ENCODE peak calls at places on chromosomes 3 and 15, in four cellular contexts. One of them, this sample, is unnamed.
A peak's percentile ranks its signal among the peaks of the same experiment; 100 is the strongest.

GRCh38 chr3:194711913-194712312 is 26.2 kb downstream of the FAM43A start:
- DNase-seq in T-cell: no peak
- DNase-seq in anterior cingulate cortex: no peak
- DNase-seq in RWPE1: peak; percentile 63
- DNase-seq in this sample: peak; percentile 94

GRCh38 chr3:39911465-39912309 is 102.3 kb downstream of the MYRIP start:
- DNase-seq in T-cell: no peak
- DNase-seq in anterior cingulate cortex: no peak
- DNase-seq in RWPE1: no peak
- DNase-seq in this sample: peak; percentile 88

GRCh38 chr3:158352551-158352950 is 218.4 kb upstream of the MLF1 start:
- DNase-seq in T-cell: no peak
- DNase-seq in anterior cingulate cortex: no peak
- DNase-seq in RWPE1: no peak
- DNase-seq in this sample: no peak

GRCh38 chr3:189355481-189356201 is 183.9 kb downstream of the TPRG1 start:
- DNase-seq in T-cell: peak; percentile 24
- DNase-seq in anterior cingulate cortex: no peak
- DNase-seq in RWPE1: peak; percentile 85
- DNase-seq in this sample: peak; percentile 63

GRCh38 chr3:64381369-64381768 is 156.1 kb upstream of the PRICKLE2 start:
- DNase-seq in T-cell: no peak
- DNase-seq in anterior cingulate cortex: no peak
- DNase-seq in RWPE1: no peak
- DNase-seq in this sample: no peak

GRCh38 chr15:43249699-43250203 is 17.0 kb downstream of the TGM5 start:
- DNase-seq in T-cell: no peak
- DNase-seq in anterior cingulate cortex: no peak
- DNase-seq in RWPE1: no peak
- DNase-seq in this sample: no peak

GRCh38 chr3:107514453-107514852 is 8.3 kb upstream of the BBX start:
- DNase-seq in T-cell: no peak
- DNase-seq in anterior cingulate cortex: no peak
- DNase-seq in RWPE1: no peak
- DNase-seq in this sample: no peak

GRCh38 chr3:13708301-13708700 is 159.4 kb downstream of the FBLN2 start:
- DNase-seq in T-cell: no peak
- DNase-seq in anterior cingulate cortex: no peak
- DNase-seq in RWPE1: no peak
- DNase-seq in this sample: no peak

GRCh38 chr3:146834917-146835316 is 229.8 kb upstream of the PLSCR5 start:
- DNase-seq in T-cell: no peak
- DNase-seq in anterior cingulate cortex: no peak
- DNase-seq in RWPE1: no peak
- DNase-seq in this sample: no peak

GRCh38 chr3:168096210-168096795 is 579 bp upstream of the GOLIM4 start:
- DNase-seq in T-cell: peak; percentile 3
- DNase-seq in anterior cingulate cortex: no peak
- DNase-seq in RWPE1: peak; percentile 78
- DNase-seq in this sample: peak; percentile 61

GRCh38 chr3:180036678-180037455 is at the start of gene PEX5L:
- DNase-seq in T-cell: no peak
- DNase-seq in anterior cingulate cortex: peak; percentile 46
- DNase-seq in RWPE1: peak; percentile 41
- DNase-seq in this sample: peak; percentile 3

GRCh38 chr15:52799145-52799811 is 9.1 kb upstream of the ONECUT1 start:
- DNase-seq in T-cell: no peak
- DNase-seq in anterior cingulate cortex: no peak
- DNase-seq in RWPE1: no peak
- DNase-seq in this sample: no peak

GRCh38 chr3:20023663-20024417 is 11.8 kb upstream of the PP2D1 start:
- DNase-seq in T-cell: no peak
- DNase-seq in anterior cingulate cortex: peak; percentile 21
- DNase-seq in RWPE1: no peak
- DNase-seq in this sample: no peak

GRCh38 chr3:188583476-188584161 is 429.7 kb downstream of the LPP start:
- DNase-seq in T-cell: no peak
- DNase-seq in anterior cingulate cortex: no peak
- DNase-seq in RWPE1: no peak
- DNase-seq in this sample: no peak

GRCh38 chr15:83762367-83762766 is 108.4 kb downstream of the ADAMTSL3 start:
- DNase-seq in T-cell: no peak
- DNase-seq in anterior cingulate cortex: no peak
- DNase-seq in RWPE1: no peak
- DNase-seq in this sample: no peak

GRCh38 chr3:122076414-122077292 is 21.5 kb downstream of the CD86 start:
- DNase-seq in T-cell: no peak
- DNase-seq in anterior cingulate cortex: no peak
- DNase-seq in RWPE1: no peak
- DNase-seq in this sample: no peak

This sample was measured in trophoblast cell.